ENCODE peak calls at places on chromosomes 1 and 21, in five cellular contexts. G, F, I, X and D are unnamed samples. For H3K4me1 and H3K36me3, the result is how much of the 10 kb centered on the place peaks cover.

GRCh38 chr1:71049951-71050598 is 2.5 kb upstream of the PTGER3 start:
- DNase-seq in G (no peak), F (peak), I (peak), X (no peak), D (no peak)

GRCh38 chr1:160724445-160725242 is 13.0 kb upstream of the CD48 start:
- DNase-seq in G (no peak), F (no peak), I (no peak), X (no peak), D (no peak)

GRCh38 chr1:41799205-41799604 is 119.5 kb downstream of the HIVEP3 start:
- DNase-seq in G (no peak), F (no peak), I (no peak), X (no peak), D (no peak)

GRCh38 chr1:218165687-218166088 is 119.4 kb upstream of the RRP15 start:
- DNase-seq in G (no peak), F (no peak), I (no peak), X (no peak), D (peak)

GRCh38 chr1:70966018-70966638 is 81.5 kb downstream of the PTGER3 start:
- DNase-seq in G (no peak), F (no peak), I (no peak), X (no peak), D (no peak)

GRCh38 chr1:168509204-168509603 is 34.6 kb downstream of the XCL2 start:
- DNase-seq in G (no peak), F (no peak), I (no peak), X (no peak), D (no peak)

GRCh38 chr1:243483084-243483845 is 227.4 kb downstream of the SDCCAG8 start:
- DNase-seq in G (no peak), F (peak), I (peak), X (no peak), D (no peak)

GRCh38 chr1:213702703-213703102 is 285.1 kb upstream of the PROX1 start:
- DNase-seq in G (no peak), F (no peak), I (no peak), X (no peak), D (no peak)

GRCh38 chr1:214840366-214840765 is 237.4 kb downstream of the CENPF start:
- DNase-seq in G (no peak), F (no peak), I (no peak), X (no peak), D (no peak)

GRCh38 chr1:115729765-115730164 is 38.7 kb downstream of the CASQ2 start:
- DNase-seq in G (no peak), F (no peak), I (no peak), X (no peak), D (no peak)

DNA sequence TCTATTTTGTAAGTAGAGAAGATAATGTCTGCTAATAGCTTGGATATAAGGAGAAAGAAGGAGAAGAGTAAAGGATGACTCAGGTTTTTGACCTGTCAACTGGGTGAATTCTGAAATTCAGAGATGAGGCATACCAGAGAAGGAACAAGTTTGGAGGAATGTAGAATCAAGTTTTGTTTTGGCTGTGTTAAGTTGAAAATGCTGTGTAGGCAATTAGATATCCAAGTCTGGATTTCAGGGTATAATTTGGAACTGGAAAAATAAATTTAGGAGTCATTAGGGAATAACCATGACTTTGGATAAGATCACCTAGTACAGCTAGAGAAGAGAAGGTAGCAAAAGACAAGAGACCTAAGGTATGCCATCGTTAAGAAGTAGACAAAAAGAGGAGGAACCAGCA is 22.4 kb upstream of the GNG4 start:
- DNase-seq in G (no peak), F (no peak), I (no peak), X (no peak), D (no peak)
- H3K4me1 ChIP-seq in G (under half), F (under half), I (under half), X (under half), D (under half)

GRCh38 chr1:10674700-10675598 is 121.5 kb downstream of the CASZ1 start:
- DNase-seq in G (no peak), F (no peak), I (no peak), X (no peak), D (no peak)
- H3K4me3 ChIP-seq in G (no peak), F (no peak), I (no peak), X (peak), D (no peak)

DNA sequence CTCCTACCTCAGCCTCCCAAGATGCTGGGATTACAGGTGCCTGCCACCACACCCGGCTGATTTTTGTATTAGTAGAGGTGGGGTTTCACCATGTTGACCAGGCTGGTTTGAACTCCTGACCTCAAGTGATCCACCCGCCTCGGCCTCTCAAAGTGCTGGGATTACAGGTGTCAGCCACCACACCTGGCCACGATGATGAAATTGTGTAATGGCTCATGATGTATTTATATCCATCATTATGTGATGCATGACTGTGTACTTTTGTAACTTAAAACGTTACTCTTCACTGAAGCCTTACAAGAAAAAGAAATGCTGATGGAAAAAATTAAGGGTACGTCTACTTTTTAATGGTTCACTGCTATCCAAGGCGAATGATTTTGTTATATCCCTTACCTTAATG is 7.5 kb downstream of the TARDBP start:
- DNase-seq in G (no peak), F (no peak), I (no peak), X (no peak), D (no peak)
- H3K36me3 ChIP-seq in G (half or more), F (half or more), I (half or more), X (half or more), D (half or more)

GRCh38 chr21:42537106-42537742 is 23.6 kb downstream of the SLC37A1 start:
- DNase-seq in G (peak), F (no peak), I (no peak), X (no peak), D (no peak)
- H3K4me1 ChIP-seq in G (under half), F (under half), I (under half), X (under half), D (under half)

GRCh38 chr1:166947398-166948043 is 27.8 kb downstream of the ILDR2 start:
- DNase-seq in G (peak), F (peak), I (peak), X (peak), D (peak)
- H3K4me3 ChIP-seq in G (no peak), F (peak), I (peak), X (peak), D (peak)

GRCh38 chr1:205837380-205837970 is 12.5 kb downstream of the PM20D1 start:
- DNase-seq in G (no peak), F (no peak), I (no peak), X (no peak), D (no peak)

GRCh38 chr1:205843031-205843859 is 6.7 kb downstream of the PM20D1 start:
- DNase-seq in G (no peak), F (no peak), I (no peak), X (no peak), D (no peak)

GRCh38 chr1:205842177-205842576 is 7.8 kb downstream of the PM20D1 start:
- DNase-seq in G (no peak), F (peak), I (no peak), X (no peak), D (no peak)

GRCh38 chr1:205834751-205835150 is 15.2 kb downstream of the PM20D1 start:
- DNase-seq in G (no peak), F (no peak), I (no peak), X (no peak), D (no peak)

DNA sequence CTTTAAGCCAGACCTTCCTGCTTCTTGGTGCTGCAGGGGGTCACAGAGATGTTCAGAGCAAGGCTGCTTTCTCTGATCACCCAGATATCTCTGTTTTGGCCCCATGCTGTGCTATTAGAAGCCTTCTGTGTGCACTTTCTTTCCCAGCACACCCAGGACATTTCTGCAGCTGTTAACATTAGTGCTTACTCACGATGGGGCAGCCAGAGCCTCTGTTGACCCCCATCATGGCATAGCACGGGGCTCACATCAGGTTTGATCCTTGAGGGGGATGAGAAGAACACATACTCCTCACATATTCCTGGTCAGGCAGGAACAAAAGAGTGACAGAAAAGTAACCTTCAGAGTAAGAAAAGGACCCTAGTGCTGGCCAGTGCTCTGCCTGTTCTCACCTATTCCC is 9.4 kb downstream of the PM20D1 start:
- DNase-seq in G (no peak), F (no peak), I (peak), X (no peak), D (no peak)
- H3K36me3 ChIP-seq in G (under half), F (under half), I (under half), X (under half), D (under half)

GRCh38 chr1:206826409-206826808 is 39.0 kb upstream of the IL20 start:
- DNase-seq in G (no peak), F (no peak), I (no peak), X (no peak), D (no peak)

GRCh38 chr1:206828061-206828460 is 37.4 kb upstream of the IL20 start:
- DNase-seq in G (no peak), F (peak), I (no peak), X (no peak), D (no peak)

GRCh38 chr1:206829282-206829681 is 36.1 kb upstream of the IL20 start:
- DNase-seq in G (no peak), F (no peak), I (no peak), X (no peak), D (no peak)

GRCh38 chr1:206829875-206830274 is 35.5 kb upstream of the IL20 start:
- DNase-seq in G (no peak), F (no peak), I (no peak), X (no peak), D (no peak)

DNA sequence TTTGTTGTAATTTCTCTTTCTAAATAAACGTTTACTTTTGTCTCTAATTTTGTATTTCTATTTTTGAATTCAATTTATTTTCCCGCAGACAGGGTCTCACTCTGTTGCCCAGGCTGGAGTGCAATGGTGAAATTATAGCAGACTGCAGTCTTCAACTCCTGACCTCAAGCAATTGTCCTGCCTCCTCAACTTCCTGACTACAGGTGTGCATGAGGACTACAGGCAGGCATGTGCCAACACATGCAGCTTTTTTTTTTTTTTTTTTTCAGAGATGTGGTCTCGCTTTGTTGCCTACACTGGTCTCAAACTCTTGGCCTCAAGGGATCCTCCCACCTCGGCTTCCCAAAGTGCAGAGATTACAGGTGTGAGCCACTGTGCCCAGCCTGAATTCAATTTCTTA is 36.7 kb upstream of the IL20 start:
- DNase-seq in G (no peak), F (no peak), I (no peak), X (no peak), D (no peak)
- H3K4me1 ChIP-seq in G (under half), F (under half), I (under half), X (under half), D (under half)